ENCODE peak calls at places on chromosomes 7 and 10, in eight cellular contexts. B is A549, G is neural progenitor cell, Z is ovary, L is endodermal cell, R is choroid plexus epithelial cell, E is NB4, Q is IMR-90. I is an unnamed sample.

GRCh38 chr10:69123306-69123746 is 652 bp upstream of the VPS26A start:
- DNase-seq in B (peak; percentile 74), L (no peak), Z (no peak), Q (peak; percentile 71), R (peak; percentile 80), E (no peak), G (peak; percentile 83), I (peak; percentile 75)

GRCh38 chr10:101319241-101319915 is 34.6 kb upstream of the BTRC start:
- DNase-seq in R (peak; percentile 14), B (no peak), Z (no peak), E (no peak), Q (peak; percentile 19), G (peak; percentile 75), L (peak; percentile 53), I (peak; percentile 11)

GRCh38 chr10:55410415-55410885 is 609.4 kb upstream of the PCDH15 start:
- DNase-seq in Q (no peak), G (peak; percentile 92), B (no peak), Z (no peak), R (no peak), L (peak; percentile 61), E (peak; percentile 11), I (no peak)

GRCh38 chr10:26801274-26801673 is 59.5 kb downstream of the ABI1 start:
- DNase-seq in R (no peak), Z (no peak), L (no peak), B (no peak), E (no peak), Q (no peak), G (no peak), I (no peak)

GRCh38 chr7:107122483-107122882 is 46.3 kb upstream of the HBP1 start:
- DNase-seq in L (no peak), E (no peak), Z (no peak), B (no peak), Q (peak; percentile 85), G (no peak), R (peak; percentile 67), I (peak; percentile 17)

GRCh38 chr7:127953423-127953822 is 77.8 kb downstream of the LRRC4 start:
- DNase-seq in E (no peak), G (no peak), Q (no peak), L (no peak), Z (no peak), R (no peak), B (no peak), I (no peak)

GRCh38 chr7:74215921-74216320 is 6.1 kb downstream of the LAT2 start:
- DNase-seq in G (no peak), L (no peak), Q (no peak), R (no peak), E (no peak), Z (no peak), B (no peak), I (no peak)

GRCh38 chr10:20743935-20744334 is 153.2 kb downstream of the NEBL start:
- DNase-seq in G (no peak), B (no peak), Q (no peak), E (no peak), R (no peak), L (no peak), Z (no peak), I (no peak)

GRCh38 chr10:68023292-68023691 is 51.8 kb downstream of the HERC4 start:
- DNase-seq in Q (no peak), L (no peak), R (no peak), G (no peak), B (no peak), Z (no peak), E (no peak), I (no peak)

GRCh38 chr10:13270877-13271551 is 28.9 kb downstream of the PHYH start:
- DNase-seq in R (peak; percentile 4), Z (no peak), G (no peak), L (no peak), E (peak; percentile 35), B (no peak), Q (peak; percentile 25), I (peak; percentile 56)

GRCh38 chr10:117960345-117960744 is 86.4 kb downstream of the RAB11FIP2 start:
- DNase-seq in B (no peak), Q (peak; percentile 52), R (peak; percentile 8), Z (no peak), L (no peak), E (no peak), G (no peak), I (peak; percentile 20)

GRCh38 chr10:90644165-90644564 is 213.7 kb downstream of the HTR7 start:
- DNase-seq in Q (no peak), G (no peak), Z (no peak), B (no peak), L (no peak), E (no peak), R (peak; percentile 11), I (peak; percentile 45)

GRCh38 chr7:14275346-14275745 is 285.9 kb upstream of the ETV1 start:
- DNase-seq in Q (no peak), G (no peak), Z (no peak), L (no peak), R (no peak), B (no peak), E (no peak), I (peak; percentile 3)

GRCh38 chr10:73768881-73769280 is 13.0 kb upstream of the CHCHD1 start:
- DNase-seq in Q (no peak), Z (no peak), B (no peak), L (peak; percentile 63), E (no peak), G (no peak), R (no peak), I (no peak)

GRCh38 chr7:76281706-76282343 is 20.6 kb upstream of the HSPB1 start:
- DNase-seq in Q (no peak), R (no peak), G (no peak), B (no peak), Z (no peak), L (peak; percentile 70), E (no peak), I (no peak)

DNA sequence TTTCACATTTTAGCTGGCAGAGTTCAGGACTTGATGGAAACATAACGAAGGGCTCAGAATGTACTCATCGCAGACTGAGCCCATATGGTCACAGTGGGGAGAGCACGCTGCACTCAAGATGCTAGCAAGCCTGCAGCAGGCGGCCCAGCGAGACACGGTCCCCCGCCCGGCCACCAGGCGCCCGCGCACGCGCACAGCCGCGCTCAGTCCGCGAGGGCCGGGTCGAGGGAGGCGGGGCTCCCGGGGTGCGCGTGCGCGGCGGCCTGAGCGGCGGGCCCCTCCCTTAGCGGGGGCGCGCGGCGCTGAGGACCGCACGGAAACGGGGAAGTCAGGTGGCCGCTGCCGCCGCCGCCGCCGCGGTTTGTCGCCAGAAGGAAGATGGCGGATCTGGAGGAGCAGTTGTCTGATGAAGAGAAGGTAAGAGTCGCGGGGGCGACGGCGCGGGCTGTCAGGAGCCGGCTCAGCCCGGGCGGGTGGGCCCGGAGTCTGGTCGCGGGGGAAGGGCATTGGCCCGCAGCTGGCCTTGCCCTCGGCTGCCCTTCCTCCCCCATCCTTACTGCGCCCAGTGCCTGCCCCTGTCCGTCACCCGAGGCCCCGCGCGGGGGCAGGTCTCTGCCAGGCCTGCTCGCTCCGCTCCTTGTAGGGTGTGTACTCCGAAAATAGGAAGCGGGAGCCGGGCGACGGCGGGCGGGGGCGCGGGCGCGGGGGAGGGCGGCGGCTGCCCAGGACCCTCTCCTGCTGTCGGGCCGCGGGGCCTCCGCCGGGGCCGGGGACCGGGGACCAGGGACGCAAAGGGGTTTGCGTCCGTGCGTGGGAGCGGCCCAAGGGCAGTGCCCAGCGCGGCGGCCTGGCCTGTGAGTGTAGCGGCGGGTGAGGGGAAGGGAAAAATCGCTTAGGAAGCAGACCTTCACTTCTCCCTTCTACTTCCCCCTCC is at the start of gene CAPZA2:
- DNase-seq in Q (peak; percentile 85), E (peak; percentile 96), R (peak; percentile 90), B (peak; percentile 95), Z (peak; percentile 95), G (peak; percentile 96), L (peak; percentile 96), I (peak; percentile 94)
- TF ChIP-seq CTCF in Q (peak; percentile 39), E (no peak), R (peak; percentile 23), B (no peak), Z (peak; percentile 82), G (peak; percentile 30), L (peak; percentile 52), I (no peak)

GRCh38 chr10:112639291-112639690 is 192.3 kb downstream of the VTI1A start:
- DNase-seq in Q (peak; percentile 64), B (no peak), G (no peak), L (no peak), E (no peak), Z (no peak), R (no peak), I (peak; percentile 58)
- H3K4me3 ChIP-seq in Q (no peak overlapping the region), B (no peak overlapping the region), G (no peak overlapping the region), L (no peak overlapping the region), E (no peak overlapping the region), Z (no peak overlapping the region), R (no peak overlapping the region), I (no peak overlapping the region)

DNA sequence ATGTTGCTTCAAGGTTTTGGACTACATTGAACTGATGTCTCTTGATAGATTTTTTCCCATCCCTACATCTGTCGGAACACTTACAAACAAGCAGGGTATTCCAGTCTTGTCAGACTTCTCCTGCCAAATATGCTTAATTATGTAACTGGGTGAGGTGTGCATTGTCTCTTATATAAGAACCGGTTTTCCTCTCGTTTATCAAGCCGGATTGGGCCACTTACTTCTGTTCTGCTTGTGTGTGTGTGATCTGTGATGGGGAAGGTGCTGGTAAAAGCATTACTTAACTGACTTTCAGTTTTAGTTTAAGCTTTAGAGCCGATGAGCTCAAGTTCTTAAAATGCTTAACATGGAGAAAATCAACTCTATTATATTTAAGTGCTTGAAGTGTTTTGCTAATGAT is 57.9 kb downstream of the OTUD1 start:
- DNase-seq in G (no peak), Z (no peak), Q (no peak), B (no peak), E (no peak), L (no peak), R (no peak), I (no peak)
- TF ChIP-seq CTCF in G (no peak), Z (no peak), Q (no peak), B (no peak), E (no peak), L (no peak), R (no peak), I (no peak)

GRCh38 chr10:18142151-18142550 is 1.9 kb downstream of the CACNB2 start:
- DNase-seq in E (no peak), B (no peak), Q (no peak), R (no peak), Z (no peak), L (no peak), G (no peak), I (no peak)
- H3K4me3 ChIP-seq in E (no peak overlapping the region), B (no peak overlapping the region), Q (no peak overlapping the region), R (no peak overlapping the region), Z (no peak overlapping the region), L (peak overlapping the region; percentile 90), G (no peak overlapping the region), I (no peak overlapping the region)

GRCh38 chr7:93562106-93562505 is 12.4 kb downstream of the CALCR start:
- DNase-seq in Q (no peak), L (no peak), G (no peak), E (no peak), B (no peak), R (no peak), Z (no peak), I (no peak)

GRCh38 chr7:93563584-93563983 is 10.9 kb downstream of the CALCR start:
- DNase-seq in E (no peak), Z (no peak), G (no peak), L (no peak), B (no peak), Q (no peak), R (no peak), I (no peak)

GRCh38 chr7:93559624-93560491 is 14.7 kb downstream of the CALCR start:
- DNase-seq in E (no peak), R (no peak), G (no peak), B (no peak), Q (no peak), Z (no peak), L (no peak), I (no peak)

GRCh38 chr7:93558705-93559614 is 15.6 kb downstream of the CALCR start:
- DNase-seq in Q (no peak), G (no peak), R (peak; percentile 49), E (no peak), Z (no peak), B (no peak), L (peak; percentile 74), I (peak; percentile 5)
- TF ChIP-seq CTCF in Q (no peak), G (no peak), R (no peak), E (no peak), Z (no peak), B (no peak), L (no peak), I (no peak)

I was measured in cardiac fibroblast.